ENCODE peak calls at places on chromosomes 1 and 21, in four cellular contexts. One of them, this sample, is unnamed.

GRCh38 chr1:178609015-178609414 is 96.1 kb downstream of the TEX35 start:
- DNase-seq in heart right ventricle: no peak
- DNase-seq in foreskin keratinocyte: peak; percentile 89
- DNase-seq in uterus: no peak
- DNase-seq in this sample: no peak

GRCh38 chr1:165763442-165763841 is 5.2 kb downstream of the TMCO1 start:
- DNase-seq in foreskin keratinocyte: no peak
- DNase-seq in heart right ventricle: no peak
- DNase-seq in uterus: no peak
- DNase-seq in this sample: no peak

GRCh38 chr21:20010691-20011200 is 987.5 kb upstream of the NCAM2 start:
- DNase-seq in heart right ventricle: no peak
- DNase-seq in foreskin keratinocyte: no peak
- DNase-seq in uterus: no peak
- DNase-seq in this sample: no peak

GRCh38 chr21:28688381-28688780 is 304.3 kb downstream of the LTN1 start:
- DNase-seq in foreskin keratinocyte: peak; percentile 64
- DNase-seq in uterus: no peak
- DNase-seq in heart right ventricle: no peak
- DNase-seq in this sample: no peak

GRCh38 chr1:231949277-231950122 is 322.9 kb downstream of the DISC1 start:
- DNase-seq in foreskin keratinocyte: no peak
- DNase-seq in uterus: peak; percentile 19
- DNase-seq in heart right ventricle: no peak
- DNase-seq in this sample: peak; percentile 8

GRCh38 chr1:25900209-25900608 is 6.0 kb downstream of the STMN1 start:
- DNase-seq in uterus: no peak
- DNase-seq in foreskin keratinocyte: no peak
- DNase-seq in heart right ventricle: no peak
- DNase-seq in this sample: no peak

GRCh38 chr1:24074196-24074595 is 37.7 kb downstream of the MYOM3 start:
- DNase-seq in uterus: no peak
- DNase-seq in heart right ventricle: no peak
- DNase-seq in foreskin keratinocyte: no peak
- DNase-seq in this sample: no peak

GRCh38 chr1:16612332-16613172 is 812 bp downstream of the NBPF1 start:
- DNase-seq in uterus: peak; percentile 77
- DNase-seq in heart right ventricle: peak; percentile 61
- DNase-seq in foreskin keratinocyte: peak; percentile 92
- DNase-seq in this sample: peak; percentile 55

GRCh38 chr1:99503276-99503747 is 142.6 kb upstream of the PALMD start:
- DNase-seq in uterus: no peak
- DNase-seq in heart right ventricle: peak; percentile 14
- DNase-seq in foreskin keratinocyte: peak; percentile 73
- DNase-seq in this sample: no peak

GRCh38 chr1:225813250-225813964 is 3.5 kb downstream of the EPHX1 start:
- DNase-seq in foreskin keratinocyte: no peak
- DNase-seq in uterus: peak; percentile 78
- DNase-seq in heart right ventricle: peak; percentile 78
- DNase-seq in this sample: peak; percentile 62

GRCh38 chr1:43306688-43307457 is 6.1 kb downstream of the TIE1 start:
- DNase-seq in uterus: no peak
- DNase-seq in foreskin keratinocyte: no peak
- DNase-seq in heart right ventricle: no peak
- DNase-seq in this sample: no peak

GRCh38 chr1:210723646-210724045 is 394.9 kb downstream of the HHAT start:
- DNase-seq in foreskin keratinocyte: no peak
- DNase-seq in heart right ventricle: no peak
- DNase-seq in uterus: no peak
- DNase-seq in this sample: no peak

GRCh38 chr1:184986250-184986649 is 11.9 kb upstream of the NIBAN1 start:
- DNase-seq in uterus: no peak
- DNase-seq in foreskin keratinocyte: peak; percentile 33
- DNase-seq in heart right ventricle: no peak
- DNase-seq in this sample: no peak

GRCh38 chr1:39852214-39852791 is 31.0 kb downstream of the TRIT1 start:
- DNase-seq in uterus: no peak
- DNase-seq in foreskin keratinocyte: peak; percentile 25
- DNase-seq in heart right ventricle: no peak
- DNase-seq in this sample: no peak

GRCh38 chr1:115170396-115170795 is 81.1 kb upstream of the TSPAN2 start:
- DNase-seq in foreskin keratinocyte: no peak
- DNase-seq in uterus: no peak
- DNase-seq in heart right ventricle: no peak
- DNase-seq in this sample: no peak

GRCh38 chr1:198903203-198903602 is 264.4 kb downstream of the PTPRC start:
- DNase-seq in heart right ventricle: no peak
- DNase-seq in uterus: no peak
- DNase-seq in foreskin keratinocyte: peak; percentile 56
- DNase-seq in this sample: no peak

GRCh38 chr21:30882907-30883597 is 1.7 kb upstream of the KRTAP11-1 start:
- DNase-seq in uterus: no peak
- DNase-seq in foreskin keratinocyte: peak; percentile 30
- DNase-seq in heart right ventricle: no peak
- DNase-seq in this sample: no peak

GRCh38 chr1:4755301-4756183 is 101.1 kb downstream of the AJAP1 start:
- DNase-seq in uterus: no peak
- DNase-seq in foreskin keratinocyte: peak; percentile 89
- DNase-seq in heart right ventricle: no peak
- DNase-seq in this sample: no peak

GRCh38 chr21:25639167-25639921 is at the start of gene JAM2:
- DNase-seq in uterus: peak; percentile 66
- DNase-seq in foreskin keratinocyte: no peak
- DNase-seq in heart right ventricle: peak; percentile 59
- DNase-seq in this sample: no peak

GRCh38 chr1:247885011-247885410 is 10.4 kb upstream of the OR2W3 start:
- DNase-seq in foreskin keratinocyte: no peak
- DNase-seq in heart right ventricle: no peak
- DNase-seq in uterus: no peak
- DNase-seq in this sample: no peak

GRCh38 chr21:15491100-15491499 is 238.7 kb upstream of the USP25 start:
- DNase-seq in uterus: no peak
- DNase-seq in foreskin keratinocyte: no peak
- DNase-seq in heart right ventricle: no peak
- DNase-seq in this sample: no peak

GRCh38 chr1:12249181-12249580 is 19.4 kb downstream of the VPS13D start:
- DNase-seq in heart right ventricle: no peak
- DNase-seq in uterus: no peak
- DNase-seq in foreskin keratinocyte: peak; percentile 15
- DNase-seq in this sample: no peak

GRCh38 chr21:25501996-25502665 is 105.2 kb downstream of the MRPL39 start:
- DNase-seq in foreskin keratinocyte: peak; percentile 24
- DNase-seq in heart right ventricle: no peak
- DNase-seq in uterus: no peak
- DNase-seq in this sample: no peak

DNA sequence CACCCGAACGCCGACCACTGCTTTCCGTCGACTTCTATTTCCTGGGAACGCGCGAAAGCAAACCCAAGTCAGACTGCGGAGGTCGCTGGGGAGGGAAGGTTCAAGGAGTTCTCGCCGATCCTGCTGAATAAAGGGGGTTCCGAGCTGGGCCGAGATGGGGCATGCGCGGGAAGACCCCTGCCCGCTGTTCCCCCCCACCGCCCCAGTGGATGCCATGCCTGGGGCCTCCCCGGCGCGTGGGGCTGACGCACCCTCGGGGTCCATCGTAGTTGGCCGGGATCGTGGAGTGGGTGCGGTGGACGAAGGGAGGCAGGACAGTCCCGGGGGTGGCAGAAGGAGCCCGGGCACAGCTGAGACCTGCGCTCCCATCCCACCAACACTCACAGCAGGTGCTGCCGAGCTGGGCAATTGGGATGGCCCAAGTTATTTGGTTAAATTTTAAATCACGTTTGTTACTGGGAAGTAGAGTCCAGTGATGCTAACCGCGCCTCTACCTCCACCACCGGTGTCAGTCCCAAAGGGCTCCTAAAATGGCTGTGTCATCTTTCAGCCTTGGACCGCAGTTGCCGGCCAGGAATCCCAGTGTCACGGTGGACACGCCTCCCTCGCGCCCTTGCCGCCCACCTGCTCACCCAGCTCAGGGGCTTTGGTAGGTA is 745 bp downstream of the MX1 start:
- DNase-seq in heart right ventricle: no peak
- DNase-seq in uterus: peak; percentile 34
- DNase-seq in foreskin keratinocyte: no peak
- DNase-seq in this sample: no peak
- H3K27me3 ChIP-seq in heart right ventricle: peaks cover 6% of the 10 kb centered on the region
- H3K27me3 ChIP-seq in uterus: no peaks in the 10 kb centered on the region
- H3K27me3 ChIP-seq in foreskin keratinocyte: no peaks in the 10 kb centered on the region
- H3K27me3 ChIP-seq in this sample: peaks cover 9% of the 10 kb centered on the region

GRCh38 chr1:75131593-75132420 is 2.4 kb upstream of the LHX8 start:
- DNase-seq in uterus: no peak
- DNase-seq in heart right ventricle: no peak
- DNase-seq in foreskin keratinocyte: no peak
- DNase-seq in this sample: no peak
- H3K27me3 ChIP-seq in uterus: no peaks in the 10 kb centered on the region
- H3K27me3 ChIP-seq in heart right ventricle: peaks cover 100% of the 10 kb centered on the region
- H3K27me3 ChIP-seq in foreskin keratinocyte: peaks cover 100% of the 10 kb centered on the region
- H3K27me3 ChIP-seq in this sample: peaks cover 99% of the 10 kb centered on the region

DNA sequence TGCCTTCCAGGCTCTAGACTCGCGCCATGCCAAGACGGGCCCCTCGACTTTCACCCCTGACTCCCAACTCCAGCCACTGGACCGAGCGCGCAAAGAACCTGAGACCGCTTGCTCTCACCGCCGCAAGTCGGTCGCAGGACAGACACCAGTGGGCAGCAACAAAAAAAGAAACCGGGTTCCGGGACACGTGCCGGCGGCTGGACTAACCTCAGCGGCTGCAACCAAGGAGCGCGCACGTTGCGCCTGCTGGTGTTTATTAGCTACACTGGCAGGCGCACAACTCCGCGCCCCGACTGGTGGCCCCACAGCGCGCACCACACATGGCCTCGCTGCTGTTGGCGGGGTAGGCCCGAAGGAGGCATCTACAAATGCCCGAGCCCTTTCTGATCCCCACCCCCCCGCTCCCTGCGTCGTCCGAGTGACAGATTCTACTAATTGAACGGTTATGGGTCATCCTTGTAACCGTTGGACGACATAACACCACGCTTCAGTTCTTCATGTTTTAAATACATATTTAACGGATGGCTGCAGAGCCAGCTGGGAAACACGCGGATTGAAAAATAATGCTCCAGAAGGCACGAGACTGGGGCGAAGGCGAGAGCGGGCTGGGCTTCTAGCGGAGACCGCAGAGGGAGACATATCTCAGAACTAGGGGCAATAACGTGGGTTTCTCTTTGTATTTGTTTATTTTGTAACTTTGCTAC is 2.0 kb upstream of the OLIG2 start:
- DNase-seq in uterus: no peak
- DNase-seq in foreskin keratinocyte: no peak
- DNase-seq in heart right ventricle: no peak
- DNase-seq in this sample: no peak
- H3K27me3 ChIP-seq in uterus: no peaks in the 10 kb centered on the region
- H3K27me3 ChIP-seq in foreskin keratinocyte: peaks cover 100% of the 10 kb centered on the region
- H3K27me3 ChIP-seq in heart right ventricle: peaks cover 100% of the 10 kb centered on the region
- H3K27me3 ChIP-seq in this sample: peaks cover 95% of the 10 kb centered on the region

DNA sequence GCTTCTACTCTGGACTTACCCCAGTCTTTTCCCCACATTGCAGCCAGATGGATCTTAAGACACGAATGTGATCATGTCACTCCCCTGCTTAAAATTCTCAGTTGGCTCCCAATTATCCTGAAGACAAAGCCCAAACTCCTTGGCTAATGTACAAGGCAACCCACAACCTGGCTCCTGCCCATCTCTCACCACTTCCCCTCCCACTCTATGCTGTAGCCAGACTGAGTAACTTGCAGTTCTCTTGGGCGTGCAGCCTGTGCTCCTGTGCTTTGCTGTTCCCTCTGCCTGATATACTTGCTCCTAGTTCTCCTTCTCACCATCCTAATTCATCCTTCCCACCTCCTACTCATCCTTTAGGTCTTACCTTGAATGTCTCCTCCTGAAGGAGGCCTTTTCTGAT is 56.2 kb downstream of the LGR6 start:
- DNase-seq in heart right ventricle: no peak
- DNase-seq in foreskin keratinocyte: no peak
- DNase-seq in uterus: no peak
- DNase-seq in this sample: no peak
- H3K27me3 ChIP-seq in heart right ventricle: peaks cover 14% of the 10 kb centered on the region
- H3K27me3 ChIP-seq in foreskin keratinocyte: peaks cover 31% of the 10 kb centered on the region
- H3K27me3 ChIP-seq in uterus: no peaks in the 10 kb centered on the region
- H3K27me3 ChIP-seq in this sample: no peaks in the 10 kb centered on the region

DNA sequence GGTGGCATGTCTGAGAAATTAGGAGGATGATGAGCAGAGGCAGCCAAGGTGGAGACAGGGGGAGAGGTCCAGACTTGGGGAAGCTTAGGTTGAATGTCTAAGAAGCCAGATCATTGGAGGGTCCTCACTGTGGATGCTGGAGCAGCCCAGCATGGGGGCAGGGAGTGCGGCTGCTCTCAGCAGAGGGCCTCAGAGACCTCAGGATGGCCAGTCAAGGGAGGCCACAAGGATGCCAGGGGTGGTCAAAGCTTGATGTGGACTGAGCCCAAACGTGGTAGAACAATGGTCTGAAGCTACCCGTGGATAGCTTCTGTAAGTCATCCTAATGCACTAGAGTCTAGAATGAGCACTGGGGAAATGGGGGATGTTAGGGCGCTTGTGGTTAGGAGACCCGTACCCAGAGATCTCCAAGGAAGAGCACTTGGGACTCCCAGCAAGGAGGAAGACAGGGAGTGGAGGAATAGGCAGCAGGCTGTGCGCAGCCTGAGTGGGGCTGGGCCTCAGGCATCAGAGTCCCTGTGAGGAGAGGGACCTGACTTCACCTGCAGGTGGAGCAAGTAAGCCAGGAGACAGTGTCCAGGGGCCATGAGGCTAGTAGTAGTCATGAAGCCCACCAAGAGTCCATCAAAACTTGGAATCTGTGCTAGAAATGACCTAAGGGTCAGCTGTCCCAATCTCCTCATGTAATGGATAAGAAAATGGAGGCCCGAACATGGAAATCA is 4.3 kb upstream of the S100A9 start:
- DNase-seq in foreskin keratinocyte: no peak
- DNase-seq in uterus: no peak
- DNase-seq in heart right ventricle: no peak
- DNase-seq in this sample: no peak
- H3K27me3 ChIP-seq in foreskin keratinocyte: peaks cover 19% of the 10 kb centered on the region
- H3K27me3 ChIP-seq in uterus: no peaks in the 10 kb centered on the region
- H3K27me3 ChIP-seq in heart right ventricle: peaks cover 11% of the 10 kb centered on the region
- H3K27me3 ChIP-seq in this sample: peaks cover 4% of the 10 kb centered on the region